ENCODE peak calls at places on chromosomes 1 and 21, in eight cellular contexts. B is stimulated activated CD4-positive, alpha-beta T cell treated with anti-CD3 and anti-CD28 coated beads, TNF-alpha, amount 100 ng/mL, for 4 hours; I is Calu3; R is nephron progenitor cell; F is omental fat pad; J is ACHN; M is mammary epithelial cell; O is mesothelial cell of epicardium. S is an unnamed sample.
A peak's percentile ranks its signal among the peaks of the same experiment; 100 is the strongest.

GRCh38 chr1:970242-970972 is 4.1 kb downstream of the PLEKHN1 start:
- DNase-seq in B (no peak), I (no peak), R (no peak), F (no peak), J (no peak), M (no peak), O (no peak), S (no peak)

GRCh38 chr1:48923116-48923515 is 146.4 kb upstream of the BEND5 start:
- DNase-seq in B (no peak), I (no peak), R (no peak), F (no peak), J (no peak), M (no peak), O (no peak), S (no peak)

GRCh38 chr21:45256021-45256911 is 31.4 kb downstream of the POFUT2 start:
- DNase-seq in B (no peak), I (no peak), R (no peak), F (no peak), J (no peak), M (no peak), O (peak; percentile 26), S (no peak)

GRCh38 chr21:43644609-43645008 is 14.7 kb downstream of the HSF2BP start:
- DNase-seq in B (no peak), I (no peak), R (no peak), F (no peak), J (no peak), M (peak; percentile 58), O (no peak), S (peak; percentile 58)

GRCh38 chr1:184110253-184111204 is 59.0 kb downstream of the TSEN15 start:
- DNase-seq in B (no peak), I (no peak), R (no peak), F (no peak), J (no peak), M (no peak), O (no peak), S (no peak)

GRCh38 chr1:211967704-211968103 is 67.7 kb downstream of the INTS7 start:
- DNase-seq in B (no peak), I (no peak), R (no peak), F (no peak), J (no peak), M (no peak), O (no peak), S (no peak)

GRCh38 chr1:201016943-201017827 is 6.3 kb downstream of the KIF21B start:
- DNase-seq in B (no peak), I (no peak), R (no peak), F (no peak), J (no peak), M (no peak), O (no peak), S (no peak)

GRCh38 chr1:43363283-43363934 is 4.4 kb downstream of the ELOVL1 start:
- DNase-seq in B (no peak), I (no peak), R (no peak), F (no peak), J (no peak), M (no peak), O (no peak), S (peak; percentile 58)

GRCh38 chr1:147834810-147835209 is 67.8 kb upstream of the GJA8 start:
- DNase-seq in B (no peak), I (no peak), R (no peak), F (no peak), J (no peak), M (no peak), O (no peak), S (no peak)

GRCh38 chr1:27503033-27503432 is 13.1 kb upstream of the WASF2 start:
- DNase-seq in B (no peak), I (no peak), R (no peak), F (no peak), J (no peak), M (no peak), O (no peak), S (no peak)

GRCh38 chr1:8985915-8986813 is 40.1 kb downstream of the SLC2A7 start:
- DNase-seq in B (no peak), I (peak; percentile 63), R (no peak), F (peak; percentile 34), J (peak; percentile 90), M (peak; percentile 91), O (no peak), S (peak; percentile 96)

GRCh38 chr1:228393268-228393699 is 13.4 kb downstream of the TRIM11 start:
- DNase-seq in B (no peak), I (peak; percentile 78), R (no peak), F (no peak), J (peak; percentile 75), M (no peak), O (no peak), S (peak; percentile 76)

GRCh38 chr1:65420590-65421340 is at the start of the genes LEPR and LEPROT:
- DNase-seq in B (no peak), I (no peak), R (no peak), F (no peak), J (peak; percentile 24), M (peak; percentile 60), O (no peak), S (no peak)

GRCh38 chr1:9438431-9439073 is 100.7 kb upstream of the SLC25A33 start:
- DNase-seq in B (no peak), I (peak; percentile 45), R (no peak), F (peak; percentile 63), J (peak; percentile 63), M (peak; percentile 93), O (no peak), S (peak; percentile 93)

GRCh38 chr1:54325705-54326461 is 80.3 kb downstream of the SSBP3 start:
- DNase-seq in B (no peak), I (no peak), R (no peak), F (no peak), J (no peak), M (no peak), O (no peak), S (no peak)

GRCh38 chr1:161792740-161793139 is 26.6 kb downstream of the ATF6 start:
- DNase-seq in B (no peak), I (peak; percentile 36), R (peak; percentile 5), F (no peak), J (peak; percentile 85), M (peak; percentile 79), O (no peak), S (peak; percentile 92)

GRCh38 chr1:56216173-56216572 is 363.2 kb downstream of the PLPP3 start:
- DNase-seq in B (no peak), I (no peak), R (no peak), F (no peak), J (no peak), M (no peak), O (no peak), S (peak; percentile 76)

GRCh38 chr1:192489748-192490147 is 85.8 kb upstream of the RGS1 start:
- DNase-seq in B (no peak), I (peak; percentile 64), R (peak; percentile 23), F (no peak), J (peak; percentile 61), M (peak; percentile 85), O (no peak), S (peak; percentile 96)

GRCh38 chr1:111989531-111990025 is at the start of gene KCND3:
- DNase-seq in B (no peak), I (peak; percentile 20), R (peak; percentile 74), F (no peak), J (no peak), M (peak; percentile 18), O (peak; percentile 63), S (peak; percentile 4)

GRCh38 chr21:42997053-42997452 is 22.7 kb downstream of the PKNOX1 start:
- DNase-seq in B (no peak), I (no peak), R (no peak), F (no peak), J (peak; percentile 76), M (peak; percentile 41), O (no peak), S (peak; percentile 98)

GRCh38 chr21:36613554-36613953 is 85.4 kb upstream of the SIM2 start:
- DNase-seq in B (no peak), I (no peak), R (no peak), F (no peak), J (no peak), M (no peak), O (no peak), S (no peak)

GRCh38 chr1:113980120-113980519 is 846 bp downstream of the OLFML3 start:
- DNase-seq in B (no peak), I (no peak), R (no peak), F (peak; percentile 35), J (no peak), M (no peak), O (peak; percentile 82), S (peak; percentile 54)

GRCh38 chr21:29130234-29130993 is at the start of gene MAP3K7CL:
- DNase-seq in B (no peak), I (no peak), R (no peak), F (no peak), J (peak; percentile 97), M (peak; percentile 94), O (no peak), S (peak; percentile 100)

GRCh38 chr1:227765261-227766014 is 30.2 kb downstream of the SNAP47 start:
- DNase-seq in B (no peak), I (no peak), R (no peak), F (no peak), J (no peak), M (no peak), O (no peak), S (no peak)

GRCh38 chr1:11158720-11159321 is 30.3 kb upstream of the ANGPTL7 start:
- DNase-seq in B (no peak), I (no peak), R (no peak), F (no peak), J (no peak), M (peak; percentile 89), O (no peak), S (peak; percentile 95)

GRCh38 chr1:165623624-165624023 is 7.4 kb upstream of the MGST3 start:
- DNase-seq in B (no peak), I (no peak), R (no peak), F (no peak), J (no peak), M (no peak), O (no peak), S (no peak)

S was measured in fibroblast of mammary gland.